ENCODE peak calls at places on chromosomes 1 and 21, in eight cellular contexts. J, X, D, P, N, I, A and L are unnamed samples.

GRCh38 chr1:30685796-30686165 is 37.6 kb downstream of the MATN1 start:
- DNase-seq in D (no peak), N (no peak), I (no peak), A (no peak), P (no peak), J (no peak), X (no peak), L (no peak)

GRCh38 chr1:24438423-24438901 is 22.9 kb downstream of the NIPAL3 start:
- DNase-seq in J (peak; percentile 67), N (no peak), P (peak; percentile 39), I (peak; percentile 72), D (peak; percentile 57), A (no peak), X (no peak), L (peak; percentile 53)

GRCh38 chr1:159921700-159922498 is 3.4 kb downstream of the TAGLN2 start:
- DNase-seq in D (peak; percentile 46), P (peak; percentile 50), X (no peak), I (no peak), J (peak; percentile 41), A (peak; percentile 34), N (peak; percentile 80), L (no peak)

GRCh38 chr1:172360511-172360910 is 60.0 kb upstream of the C1orf105 start:
- DNase-seq in N (no peak), I (no peak), X (peak; percentile 35), D (no peak), P (no peak), J (no peak), A (no peak), L (no peak)

GRCh38 chr21:39681845-39682244 is 63.1 kb upstream of the IGSF5 start:
- DNase-seq in N (no peak), P (peak; percentile 4), I (no peak), A (peak; percentile 13), D (peak; percentile 68), X (no peak), J (no peak), L (peak; percentile 51)

GRCh38 chr1:37319284-37319683 is 155.1 kb upstream of the ZC3H12A start:
- DNase-seq in D (no peak), X (no peak), N (peak; percentile 36), P (no peak), A (no peak), J (no peak), I (no peak), L (no peak)

GRCh38 chr1:1356796-1357401 is 1.5 kb downstream of the MXRA8 start:
- DNase-seq in J (peak; percentile 23), D (no peak), N (no peak), X (no peak), A (no peak), P (no peak), I (no peak), L (no peak)

GRCh38 chr1:182119631-182120030 is 58.1 kb upstream of the ZNF648 start:
- DNase-seq in A (no peak), N (no peak), X (no peak), P (no peak), D (no peak), I (no peak), J (no peak), L (no peak)

GRCh38 chr1:186806477-186806876 is 22.3 kb upstream of the PLA2G4A start:
- DNase-seq in A (peak; percentile 24), J (peak; percentile 6), N (no peak), D (peak; percentile 18), I (no peak), P (peak; percentile 74), X (no peak), L (peak; percentile 45)

GRCh38 chr1:4657920-4658585 is 3.6 kb downstream of the AJAP1 start:
- DNase-seq in A (no peak), X (no peak), N (no peak), I (no peak), P (no peak), D (no peak), J (no peak), L (no peak)

DNA sequence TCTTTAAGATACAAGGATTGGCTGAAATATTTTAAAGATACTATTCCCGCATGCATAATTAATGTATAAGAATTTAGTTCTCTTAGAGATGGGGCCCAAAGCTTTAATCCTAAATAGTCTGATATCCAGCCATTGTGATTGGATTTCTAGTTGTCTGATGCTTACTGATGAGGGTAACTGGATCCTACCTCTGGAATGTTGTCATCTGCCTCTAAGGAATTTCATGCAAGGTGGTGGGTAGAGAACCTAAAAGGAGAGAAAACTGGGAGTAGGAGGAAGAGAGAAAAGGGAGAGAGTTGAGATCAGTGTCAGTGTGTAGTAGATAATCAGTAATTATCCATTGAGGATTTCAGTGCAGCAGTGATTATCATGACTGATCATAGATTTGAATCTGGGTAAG is 295.5 kb downstream of the KCNT2 start:
- DNase-seq in X (no peak), A (no peak), J (no peak), N (no peak), D (no peak), P (no peak), I (no peak), L (no peak)
- H3K4me3 ChIP-seq in X (no peak overlapping the region), A (no peak overlapping the region), J (no peak overlapping the region), N (no peak overlapping the region), D (no peak overlapping the region), P (no peak overlapping the region), I (no peak overlapping the region), L (no peak overlapping the region)

GRCh38 chr1:93080424-93080823 is 1.3 kb downstream of the MTF2 start:
- DNase-seq in D (peak; percentile 85), J (no peak), X (no peak), N (no peak), P (peak; percentile 87), A (peak; percentile 83), I (no peak), L (peak; percentile 45)

GRCh38 chr1:93083979-93084378 is 4.9 kb downstream of the MTF2 start:
- DNase-seq in X (no peak), D (no peak), A (no peak), P (no peak), J (no peak), I (no peak), N (no peak), L (no peak)

GRCh38 chr1:93079685-93080141 is 630 bp downstream of the MTF2 start:
- DNase-seq in J (peak; percentile 13), D (no peak), N (peak; percentile 76), X (peak; percentile 51), P (peak; percentile 10), I (no peak), A (no peak), L (peak; percentile 31)

GRCh38 chr1:93082313-93082712 is 3.2 kb downstream of the MTF2 start:
- DNase-seq in J (no peak), N (no peak), X (no peak), A (no peak), I (no peak), D (no peak), P (no peak), L (no peak)

DNA sequence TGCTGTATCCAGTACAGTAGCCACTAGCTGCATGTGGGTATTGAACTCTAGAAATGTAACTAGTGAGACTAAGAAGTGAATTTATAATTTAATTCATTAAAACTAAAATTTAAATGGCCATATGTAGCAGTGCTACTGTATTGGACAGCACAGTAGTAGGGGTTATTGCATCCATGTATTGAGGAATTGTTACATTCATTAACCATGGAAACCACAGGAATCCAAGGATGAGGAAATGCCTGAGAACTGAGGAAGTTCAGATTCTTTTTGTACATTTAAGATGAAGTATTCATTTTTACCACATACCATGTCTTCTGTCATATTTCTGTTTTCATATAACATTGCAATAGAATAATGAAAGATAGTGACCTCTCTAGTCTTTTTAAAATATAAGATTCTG is 2.6 kb downstream of the MTF2 start:
- DNase-seq in I (no peak), A (peak; percentile 88), D (peak; percentile 79), X (no peak), J (no peak), N (no peak), P (peak; percentile 92), L (peak; percentile 55)
- H3K4me3 ChIP-seq in I (no peak overlapping the region), A (peak overlapping the region; percentile 9), D (peak overlapping the region; percentile 20), X (no peak overlapping the region), J (peak overlapping the region; percentile 91), N (no peak overlapping the region), P (no peak overlapping the region), L (peak overlapping the region; percentile 83)

GRCh38 chr1:62593825-62594394 is 3.4 kb upstream of the ANGPTL3 start:
- DNase-seq in A (peak; percentile 20), P (peak; percentile 7), D (no peak), X (no peak), I (no peak), N (no peak), J (no peak), L (no peak)

GRCh38 chr1:62595647-62596046 is 1.7 kb upstream of the ANGPTL3 start:
- DNase-seq in I (no peak), N (no peak), J (no peak), X (no peak), A (no peak), P (no peak), D (no peak), L (no peak)

GRCh38 chr1:62599044-62599443 is 1.7 kb downstream of the ANGPTL3 start:
- DNase-seq in N (no peak), X (no peak), J (no peak), D (peak; percentile 5), P (peak; percentile 28), I (no peak), A (peak; percentile 47), L (no peak)

GRCh38 chr1:62601412-62601971 is 4.2 kb downstream of the ANGPTL3 start:
- DNase-seq in D (no peak), I (no peak), P (peak; percentile 33), A (peak; percentile 80), X (no peak), J (no peak), N (no peak), L (no peak)

DNA sequence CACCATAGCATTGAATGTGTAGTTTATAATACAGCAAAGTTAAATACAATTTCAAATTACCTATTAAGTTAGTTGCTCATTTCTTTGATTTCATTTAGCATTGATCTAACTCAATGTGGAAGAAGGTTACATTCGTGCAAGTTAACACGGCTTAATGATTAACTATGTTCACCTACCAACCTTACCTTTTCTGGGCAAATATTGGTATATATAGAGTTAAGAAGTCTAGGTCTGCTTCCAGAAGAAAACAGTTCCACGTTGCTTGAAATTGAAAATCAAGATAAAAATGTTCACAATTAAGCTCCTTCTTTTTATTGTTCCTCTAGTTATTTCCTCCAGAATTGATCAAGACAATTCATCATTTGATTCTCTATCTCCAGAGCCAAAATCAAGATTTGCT is at the start of gene ANGPTL3:
- DNase-seq in D (no peak), I (no peak), N (no peak), P (no peak), X (no peak), J (no peak), A (no peak), L (no peak)
- H3K4me3 ChIP-seq in D (no peak within 1 kb of the TSS), I (no peak within 1 kb of the TSS), N (no peak within 1 kb of the TSS), P (no peak within 1 kb of the TSS), X (no peak within 1 kb of the TSS), J (no peak within 1 kb of the TSS), A (no peak within 1 kb of the TSS), L (no peak within 1 kb of the TSS)

DNA sequence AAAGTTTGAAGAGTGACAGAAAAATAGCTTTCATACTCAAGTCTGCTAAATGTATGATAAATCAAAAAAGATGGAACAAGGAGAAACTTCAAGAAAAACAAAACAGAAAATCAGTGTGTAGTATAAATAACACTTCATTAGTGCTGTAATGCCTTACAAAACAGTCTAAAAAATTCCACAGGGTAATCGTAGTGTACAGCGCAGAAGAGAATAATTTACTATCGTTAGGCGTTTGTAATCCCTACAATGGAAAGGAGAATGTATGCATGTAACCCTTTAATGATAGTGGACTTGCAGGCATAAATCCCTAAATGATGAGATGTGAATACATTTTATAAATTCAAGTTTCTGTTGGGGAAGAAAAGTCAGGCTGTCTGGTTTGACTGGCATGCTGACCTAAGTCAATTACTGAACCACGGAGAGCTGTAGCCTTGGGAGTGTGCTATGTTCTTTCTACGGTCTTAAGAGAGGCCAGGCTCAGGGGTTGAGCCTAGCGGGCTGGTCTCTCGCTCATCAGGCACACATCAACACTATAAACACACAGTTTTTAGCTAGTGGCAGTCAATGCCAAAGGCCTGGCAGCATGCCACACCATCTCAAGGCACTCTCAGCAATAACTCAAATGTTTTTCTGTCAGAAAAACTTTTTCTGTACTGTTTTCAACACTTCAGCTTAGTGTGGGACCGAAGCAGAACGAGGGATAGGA is 129.2 kb upstream of the MROH9 start:
- DNase-seq in A (peak; percentile 8), D (no peak), I (no peak), P (no peak), N (peak; percentile 76), X (no peak), J (no peak), L (peak; percentile 54)
- H3K4me3 ChIP-seq in A (no peak overlapping the region), D (no peak overlapping the region), I (no peak overlapping the region), P (no peak overlapping the region), N (no peak overlapping the region), X (no peak overlapping the region), J (no peak overlapping the region), L (no peak overlapping the region)